ENCODE peak calls at places on chromosomes 2 and 18, in four cellular contexts. F, U, T and D are unnamed samples.

GRCh38 chr2:197229509-197230458 is 80.8 kb downstream of the ANKRD44 start:
- DNase-seq in U (no peak), F (peak), T (peak), D (no peak)

GRCh38 chr2:132824716-132825115 is 154.7 kb upstream of the LYPD1 start:
- DNase-seq in U (no peak), T (no peak), F (peak), D (no peak)

GRCh38 chr18:24080861-24081260 is 58.0 kb upstream of the CABYR start:
- DNase-seq in T (no peak), U (no peak), F (no peak), D (no peak)

GRCh38 chr18:37499913-37500312 is 65.7 kb downstream of the CELF4 start:
- DNase-seq in F (no peak), U (no peak), T (no peak), D (no peak)

GRCh38 chr2:10575566-10576300 is 114.0 kb downstream of the NOL10 start:
- DNase-seq in F (peak), U (no peak), T (peak), D (no peak)

GRCh38 chr2:231709636-231709980 is 1.3 kb downstream of the PTMA start:
- DNase-seq in U (peak), F (peak), T (no peak), D (peak)

GRCh38 chr18:36153203-36153602 is 23.5 kb downstream of the ELP2 start:
- DNase-seq in T (peak), U (no peak), F (peak), D (no peak)

GRCh38 chr18:55318864-55319516 is 269.0 kb downstream of the TCF4 start:
- DNase-seq in T (peak), F (peak), U (no peak), D (no peak)

GRCh38 chr2:486381-486780 is 190.8 kb downstream of the TMEM18 start:
- DNase-seq in T (no peak), U (no peak), F (no peak), D (no peak)

GRCh38 chr2:189657867-189658266 is 3.4 kb upstream of the ASNSD1 start:
- DNase-seq in T (peak), F (peak), U (peak), D (no peak)

GRCh38 chr2:191625016-191625415 is 52.9 kb upstream of the NABP1 start:
- DNase-seq in U (no peak), T (peak), F (peak), D (no peak)

GRCh38 chr2:9748586-9748985 is 94.7 kb upstream of the TAF1B start:
- DNase-seq in U (no peak), T (no peak), F (no peak), D (no peak)

GRCh38 chr2:215931256-215931903 is 82.0 kb downstream of the MREG start:
- DNase-seq in T (peak), F (peak), U (peak), D (peak)

GRCh38 chr2:158724803-158725271 is 70.3 kb upstream of the DAPL1 start:
- DNase-seq in F (no peak), U (peak), T (no peak), D (peak)

GRCh38 chr2:14907014-14907612 is 274.6 kb downstream of the LRATD1 start:
- DNase-seq in F (peak), U (no peak), T (no peak), D (no peak)

GRCh38 chr2:200614249-200614648 is 28.4 kb downstream of the AOX1 start:
- DNase-seq in U (no peak), F (peak), T (no peak), D (no peak)

GRCh38 chr2:168189835-168190426 is 57.5 kb downstream of the STK39 start:
- DNase-seq in F (peak), T (peak), U (no peak), D (no peak)

GRCh38 chr2:134435505-134435904 is 181.6 kb downstream of the MGAT5 start:
- DNase-seq in T (no peak), F (no peak), U (no peak), D (no peak)

GRCh38 chr2:199602896-199603482 is 145.2 kb upstream of the SATB2 start:
- DNase-seq in F (no peak), T (no peak), U (no peak), D (no peak)

GRCh38 chr2:36379710-36380448 is 24.3 kb downstream of the CRIM1 start:
- DNase-seq in T (no peak), F (peak), U (no peak), D (no peak)

GRCh38 chr2:43149482-43150107 is 76.8 kb downstream of the ZFP36L2 start:
- DNase-seq in U (no peak), F (no peak), T (no peak), D (no peak)

GRCh38 chr18:48827321-48828200 is 123.2 kb downstream of the SMAD7 start:
- DNase-seq in U (no peak), F (peak), T (peak), D (peak)

GRCh38 chr2:10028988-10029874 is 14.1 kb upstream of the KLF11 start:
- DNase-seq in U (peak), F (no peak), T (no peak), D (peak)

GRCh38 chr2:181203412-181203811 is 223.0 kb downstream of the UBE2E3 start:
- DNase-seq in T (peak), F (peak), U (no peak), D (no peak)

GRCh38 chr2:217935245-217935879 is 67.4 kb downstream of the TNS1 start:
- DNase-seq in U (no peak), F (peak), T (peak), D (no peak)
- H3K4me3 ChIP-seq in U (no peak), F (peak), T (no peak), D (no peak)

DNA sequence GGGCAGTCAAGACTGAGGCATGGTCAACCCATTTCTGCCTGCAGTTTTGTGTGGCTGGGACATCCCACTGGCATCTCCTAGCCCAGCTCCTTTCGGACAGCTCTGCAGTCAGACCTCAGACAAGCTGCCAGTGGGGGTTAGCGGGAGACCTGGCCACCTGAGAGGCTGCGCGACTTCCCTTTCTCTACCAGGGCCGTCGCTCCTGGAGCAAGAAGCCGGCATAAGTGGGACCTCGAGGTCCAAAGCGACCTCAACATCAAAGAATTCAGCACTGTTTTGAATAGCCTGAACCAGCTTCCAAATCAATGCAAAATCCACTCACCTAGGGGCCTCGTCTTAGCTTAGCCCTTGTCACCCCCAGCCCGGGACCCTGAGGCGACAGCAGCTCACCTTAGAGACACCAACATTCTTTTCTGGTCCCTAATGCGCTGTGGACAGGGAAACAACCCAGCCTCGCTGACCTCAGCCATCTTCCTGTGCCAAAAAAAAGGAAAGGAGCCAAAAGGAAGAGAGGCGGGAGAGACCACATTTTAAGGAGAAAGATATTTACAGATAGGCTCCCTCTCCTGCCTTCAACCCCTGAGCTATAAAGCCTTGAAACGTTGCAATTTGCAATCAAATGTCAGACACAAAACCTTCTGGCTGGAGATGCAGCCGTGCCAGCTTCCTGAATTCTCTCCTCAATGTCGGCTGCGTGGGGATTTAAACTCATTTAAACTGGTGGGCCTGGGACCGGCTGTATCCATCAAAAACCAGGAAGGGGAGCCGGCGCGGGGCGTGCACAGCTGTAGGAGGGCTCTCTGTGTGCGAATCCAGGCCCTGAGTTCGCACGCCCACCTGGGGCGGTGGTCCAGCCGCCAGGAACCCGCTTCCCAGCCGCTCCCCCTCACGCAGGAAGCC is 81.1 kb downstream of the GFPT1 start:
- DNase-seq in F (peak), T (peak), U (no peak), D (peak)
- H3K4me3 ChIP-seq in F (peak), T (peak), U (peak), D (peak)

DNA sequence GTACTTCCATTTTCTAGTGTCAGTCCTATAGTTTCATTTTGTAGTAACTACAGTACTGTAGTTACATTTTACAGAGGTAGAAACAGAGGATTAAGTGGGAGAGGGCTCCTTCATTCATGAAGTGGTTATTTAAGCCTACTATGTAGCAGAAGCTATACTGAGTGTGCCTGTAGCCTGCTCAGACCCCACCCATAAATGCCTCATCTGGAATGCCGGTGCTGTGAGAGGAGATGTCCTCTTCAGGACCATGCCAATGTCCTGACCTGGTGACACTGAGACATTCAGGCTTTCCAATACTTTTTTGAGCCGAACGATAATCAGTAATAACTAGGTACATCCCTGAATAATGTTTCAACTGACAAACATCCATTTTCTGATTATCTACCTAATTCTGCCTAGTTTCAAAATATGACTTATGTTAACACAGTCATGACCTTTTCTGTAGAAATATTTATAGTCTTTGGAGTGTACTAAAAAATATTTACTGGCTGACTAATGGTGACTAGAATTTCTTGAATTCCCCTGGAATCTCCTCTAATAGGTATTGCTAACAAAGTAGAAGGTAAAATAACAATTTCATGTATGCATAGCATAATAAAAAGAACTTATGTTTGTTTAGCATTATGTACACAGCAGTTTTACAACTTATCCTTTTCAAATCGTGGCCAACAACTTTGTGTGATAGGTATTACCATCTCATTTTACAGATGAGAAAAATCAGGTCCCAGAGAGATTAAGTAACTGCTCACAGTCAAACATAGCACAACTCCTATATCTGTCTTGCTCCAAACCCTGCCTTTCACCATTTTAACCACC is 10.2 kb upstream of the ARHGAP28 start:
- DNase-seq in F (no peak), U (no peak), T (no peak), D (no peak)
- H3K4me3 ChIP-seq in F (no peak), U (no peak), T (no peak), D (no peak)

GRCh38 chr2:99404039-99404799 is 67.0 kb downstream of the EIF5B start:
- DNase-seq in U (no peak), T (no peak), F (no peak), D (no peak)
- H3K4me3 ChIP-seq in U (no peak), T (no peak), F (no peak), D (no peak)

DNA sequence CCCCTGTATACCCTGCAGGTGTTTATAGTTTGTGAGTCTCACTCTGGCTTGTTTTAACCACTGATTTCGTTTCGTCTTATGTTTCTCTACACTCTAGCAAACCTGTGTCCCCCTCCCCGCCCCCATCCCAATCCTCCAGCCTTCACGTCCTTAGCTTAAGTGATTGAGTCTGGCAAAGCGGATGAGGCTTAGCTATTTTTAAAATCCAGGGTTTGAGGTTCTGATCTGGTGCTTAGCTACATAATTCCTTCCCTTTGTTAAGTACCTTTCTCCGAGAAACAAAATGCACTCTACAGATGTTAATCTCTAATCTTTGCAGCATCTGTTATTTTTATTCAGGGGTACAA is 7.8 kb downstream of the AGAP1 start:
- DNase-seq in T (no peak), F (no peak), U (no peak), D (no peak)
- H3K4me3 ChIP-seq in T (peak), F (no peak), U (no peak), D (no peak)

GRCh38 chr2:208252766-208253492 is 1.9 kb downstream of the IDH1 start:
- DNase-seq in T (no peak), U (no peak), F (no peak), D (no peak)
- H3K4me3 ChIP-seq in T (peak), U (no peak), F (no peak), D (no peak)

DNA sequence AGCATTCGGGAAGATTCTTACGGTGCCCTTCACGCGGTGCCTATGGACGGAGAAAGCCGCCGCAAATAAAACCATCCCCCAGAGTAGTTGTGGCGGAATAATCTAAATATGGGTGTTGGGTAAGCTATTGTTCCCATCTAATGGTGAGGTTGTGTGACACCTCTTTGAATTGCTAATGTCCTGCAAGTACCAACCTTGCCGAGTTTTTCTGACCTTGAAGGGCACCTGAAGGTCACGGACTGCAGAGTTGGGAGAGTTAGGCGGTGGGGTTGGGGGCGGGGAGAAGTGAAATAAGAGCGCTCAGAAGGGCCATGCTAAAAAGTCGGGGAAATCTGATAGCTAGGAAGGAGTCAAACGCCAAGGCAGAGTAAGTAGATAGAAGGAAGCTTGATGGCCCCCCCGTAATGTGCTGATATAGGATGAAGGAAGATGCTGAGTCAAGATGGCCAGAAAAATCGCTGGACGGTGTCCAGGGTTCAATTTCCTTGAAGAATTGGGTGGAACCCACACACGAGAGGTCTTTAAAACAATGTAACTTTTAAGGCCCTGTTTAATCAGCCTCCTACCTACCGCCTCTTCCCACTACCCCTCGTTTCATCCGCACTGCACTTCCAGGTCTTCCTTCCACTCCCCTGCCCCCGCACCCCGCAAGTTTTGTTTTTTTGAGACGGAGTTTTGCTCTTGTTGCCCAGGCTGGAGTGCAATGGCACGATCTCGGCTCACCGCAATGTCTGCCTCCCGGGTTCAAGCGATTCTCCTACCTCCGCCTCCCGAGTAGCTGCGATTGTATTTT is 602 bp downstream of the KATNAL2 start:
- DNase-seq in T (peak), F (peak), U (peak), D (peak)
- H3K4me3 ChIP-seq in T (peak), F (peak), U (peak), D (peak)

GRCh38 chr2:45612265-45612664 is 1.2 kb upstream of the SRBD1 start:
- DNase-seq in F (no peak), U (no peak), T (no peak), D (no peak)

GRCh38 chr2:45614871-45615270 is 3.8 kb upstream of the SRBD1 start:
- DNase-seq in T (no peak), U (no peak), F (no peak), D (no peak)

GRCh38 chr2:45611020-45611737 is at the start of gene SRBD1:
- DNase-seq in U (peak), F (peak), T (peak), D (peak)

GRCh38 chr2:45614330-45614729 is 3.3 kb upstream of the SRBD1 start:
- DNase-seq in U (no peak), F (no peak), T (no peak), D (no peak)

GRCh38 chr2:45612741-45613140 is 1.7 kb upstream of the SRBD1 start:
- DNase-seq in T (peak), U (no peak), F (peak), D (no peak)
- H3K4me3 ChIP-seq in T (no peak), U (no peak), F (no peak), D (no peak)